ENCODE peak calls at places on chromosomes 16 and 17, in four cellular contexts. J, Q, E and D are unnamed samples.

GRCh38 chr17:66829883-66830282 is 5.0 kb upstream of the CACNG5 start:
- DNase-seq in J (no peak), E (no peak), Q (no peak), D (no peak)

GRCh38 chr16:86044881-86045600 is 146.1 kb downstream of the IRF8 start:
- DNase-seq in J (peak), E (peak), Q (peak), D (no peak)

GRCh38 chr17:21014498-21014897 is 28.3 kb downstream of the USP22 start:
- DNase-seq in J (no peak), E (no peak), Q (no peak), D (no peak)

GRCh38 chr16:56970934-56971767 is 9.4 kb downstream of the CETP start:
- DNase-seq in Q (no peak), E (no peak), J (peak), D (peak)

GRCh38 chr16:87276091-87276561 is 41.1 kb downstream of the C16orf95 start:
- DNase-seq in J (no peak), Q (no peak), E (no peak), D (no peak)

GRCh38 chr17:79996291-79996690 is 39.4 kb downstream of the TBC1D16 start:
- DNase-seq in J (no peak), Q (no peak), E (no peak), D (no peak)

GRCh38 chr16:31094088-31094423 is 541 bp downstream of the VKORC1 start:
- DNase-seq in Q (no peak), E (no peak), J (no peak), D (no peak)

GRCh38 chr17:2814499-2815341 is 18.5 kb downstream of the RAP1GAP2 start:
- DNase-seq in Q (peak), J (peak), E (no peak), D (peak)

GRCh38 chr16:73179671-73180370 is 131.9 kb upstream of the ZFHX3 start:
- DNase-seq in Q (no peak), E (peak), J (peak), D (no peak)